ENCODE peak calls at places on chromosomes 1 and 21, in four cellular contexts. X is K562, N is WTC11, T is HepG2. K is an unnamed sample.
A peak's percentile ranks its signal among the peaks of the same experiment; 100 is the strongest.

GRCh38 chr1:28512058-28512611 is 6.3 kb downstream of the RCC1 start:
- DNase-seq in N (no peak), T (no peak), X (no peak), K (no peak)

GRCh38 chr1:156368889-156369684 is at the start of gene RHBG:
- DNase-seq in T (peak; percentile 48), N (peak; percentile 86), X (peak; percentile 75), K (no peak)

GRCh38 chr1:10803971-10804820 is 7.8 kb upstream of the CASZ1 start:
- DNase-seq in X (no peak), T (no peak), N (no peak), K (no peak)

GRCh38 chr1:10865518-10866313 is 69.3 kb upstream of the CASZ1 start:
- DNase-seq in T (no peak), X (no peak), N (no peak), K (no peak)

GRCh38 chr1:206700445-206701036 is 15.8 kb downstream of the MAPKAPK2 start:
- DNase-seq in T (no peak), N (no peak), X (peak; percentile 18), K (no peak)

GRCh38 chr21:25036775-25037174 is 570.5 kb downstream of the MRPL39 start:
- DNase-seq in T (no peak), N (no peak), X (no peak), K (no peak)

GRCh38 chr1:118979754-118980270 is 8.3 kb downstream of the TBX15 start:
- DNase-seq in T (no peak), N (peak; percentile 52), X (no peak), K (no peak)

GRCh38 chr1:206714331-206715058 is 29.8 kb downstream of the MAPKAPK2 start:
- DNase-seq in X (no peak), N (no peak), T (no peak), K (no peak)

GRCh38 chr1:41919131-41919530 is 409 bp upstream of the HIVEP3 start:
- DNase-seq in X (no peak), N (no peak), T (no peak), K (no peak)

GRCh38 chr1:235873045-235873444 is 6.3 kb upstream of the LYST start:
- DNase-seq in X (no peak), T (no peak), N (no peak), K (no peak)

GRCh38 chr1:223834660-223835263 is 11.0 kb downstream of the TP53BP2 start:
- DNase-seq in X (no peak), T (no peak), N (no peak), K (no peak)

GRCh38 chr1:62317021-62317768 is 2.0 kb downstream of the KANK4 start:
- DNase-seq in X (no peak), T (no peak), N (no peak), K (no peak)

GRCh38 chr1:2455757-2456156 is 20.3 kb upstream of the PLCH2 start:
- DNase-seq in X (no peak), T (no peak), N (no peak), K (no peak)

GRCh38 chr1:227191607-227192006 is 126.7 kb downstream of the CDC42BPA start:
- DNase-seq in T (no peak), N (no peak), X (no peak), K (no peak)

GRCh38 chr1:97138515-97139032 is 417.0 kb downstream of the PTBP2 start:
- DNase-seq in T (no peak), N (no peak), X (no peak), K (no peak)

GRCh38 chr1:97143236-97143882 is 421.8 kb downstream of the PTBP2 start:
- DNase-seq in X (no peak), N (no peak), T (no peak), K (no peak)

GRCh38 chr1:97145321-97145956 is 423.9 kb downstream of the PTBP2 start:
- DNase-seq in N (no peak), T (no peak), X (no peak), K (no peak)

GRCh38 chr1:97139512-97139911 is 417.9 kb downstream of the PTBP2 start:
- DNase-seq in T (no peak), X (no peak), N (no peak), K (no peak)

GRCh38 chr1:97144527-97144926 is 422.9 kb downstream of the PTBP2 start:
- DNase-seq in X (no peak), T (no peak), N (no peak), K (no peak)
- TF ChIP-seq TCF7 in X (no peak), T (no peak), N (no peak), K (no peak)

GRCh38 chr21:45698493-45698947 is 55.0 kb downstream of the PCBP3 start:
- DNase-seq in N (no peak), T (no peak), X (no peak), K (no peak)
- TF ChIP-seq ATF3 in N (no peak), T (no peak), X (no peak), K (no peak)

GRCh38 chr1:55868026-55868425 is 652.9 kb upstream of the USP24 start:
- DNase-seq in T (peak; percentile 3), N (no peak), X (no peak), K (no peak)
- TF ChIP-seq TCF7 in T (no peak), N (no peak), X (no peak), K (no peak)

GRCh38 chr1:234598974-234599616 is 10.9 kb downstream of the IRF2BP2 start:
- DNase-seq in N (no peak), T (no peak), X (no peak), K (no peak)
- TF ChIP-seq ATF3 in N (no peak), T (no peak), X (no peak), K (no peak)

GRCh38 chr1:63779338-63779819 is 5.6 kb downstream of the ROR1 start:
- DNase-seq in N (no peak), T (no peak), X (no peak), K (no peak)
- TF ChIP-seq TCF7 in N (no peak), T (no peak), X (no peak), K (no peak)

DNA sequence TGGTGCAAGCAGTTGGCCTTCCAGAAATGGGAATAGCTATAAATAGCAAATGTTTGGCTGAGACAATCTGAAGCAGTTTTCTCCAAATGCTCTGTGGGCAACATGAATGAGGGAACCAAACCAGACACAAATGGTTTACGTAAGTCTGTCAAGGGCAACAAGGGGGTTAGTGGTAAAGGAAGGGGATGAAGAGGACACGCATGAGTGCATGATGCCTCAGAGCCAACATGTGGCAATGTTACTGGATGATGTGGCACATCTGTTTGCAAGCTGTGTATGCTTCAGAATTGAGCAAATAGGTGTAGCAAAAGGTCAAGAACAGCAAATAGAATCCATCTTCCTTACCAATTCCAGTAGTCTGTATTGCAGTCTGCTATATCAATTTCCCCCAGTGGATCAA is 76.3 kb upstream of the LMO4 start:
- DNase-seq in X (no peak), T (no peak), N (no peak), K (no peak)
- TF ChIP-seq ATF3 in X (no peak), T (no peak), N (no peak), K (no peak)